ENCODE peak calls at places on chromosome 1, in nine cellular contexts. T, C, Z, V, E, U, M, B and W are unnamed samples.

GRCh38 chr1:221832617-221833016 is 90.7 kb upstream of the DUSP10 start:
- DNase-seq in T (no peak), B (peak; percentile 56), E (peak; percentile 33), M (no peak), U (no peak), Z (no peak), C (no peak), V (no peak), W (no peak)

GRCh38 chr1:241614144-241614543 is 26.0 kb downstream of the CHML start:
- DNase-seq in Z (no peak), T (no peak), M (no peak), V (no peak), C (no peak), U (no peak), E (no peak), B (no peak), W (no peak)

GRCh38 chr1:181166377-181167196 is 78.1 kb downstream of the IER5 start:
- DNase-seq in C (peak; percentile 94), E (peak; percentile 44), V (peak; percentile 90), T (peak; percentile 81), M (peak; percentile 89), U (peak; percentile 66), Z (peak; percentile 84), B (peak; percentile 71), W (peak; percentile 75)

GRCh38 chr1:86472165-86472564 is 3.4 kb downstream of the CLCA1 start:
- DNase-seq in V (no peak), E (no peak), M (no peak), U (no peak), Z (no peak), B (no peak), C (peak; percentile 49), T (no peak), W (no peak)

GRCh38 chr1:160167056-160167455 is 15.7 kb downstream of the ATP1A4 start:
- DNase-seq in Z (no peak), T (no peak), C (no peak), B (no peak), V (no peak), E (no peak), U (no peak), M (no peak), W (no peak)

GRCh38 chr1:10726355-10726754 is 70.1 kb downstream of the CASZ1 start:
- DNase-seq in B (peak; percentile 85), E (peak; percentile 81), M (no peak), Z (no peak), C (no peak), T (no peak), U (no peak), V (no peak), W (no peak)

GRCh38 chr1:91683598-91683951 is 182.9 kb downstream of the CDC7 start:
- DNase-seq in V (peak; percentile 51), T (no peak), C (peak; percentile 52), Z (no peak), E (peak; percentile 40), U (no peak), M (peak; percentile 52), B (no peak), W (no peak)

GRCh38 chr1:171913385-171913784 is 72.1 kb downstream of the DNM3 start:
- DNase-seq in C (no peak), B (no peak), T (peak; percentile 30), V (no peak), Z (peak; percentile 52), U (no peak), M (no peak), E (no peak), W (no peak)

GRCh38 chr1:228955691-228956090 is 220.4 kb downstream of the RHOU start:
- DNase-seq in U (no peak), T (no peak), C (no peak), E (no peak), M (no peak), B (no peak), V (no peak), Z (peak; percentile 93), W (no peak)

GRCh38 chr1:228956864-228957263 is 221.6 kb downstream of the RHOU start:
- DNase-seq in V (no peak), B (no peak), E (no peak), Z (peak; percentile 46), T (no peak), M (no peak), C (no peak), U (no peak), W (no peak)

GRCh38 chr1:228957535-228957934 is 222.3 kb downstream of the RHOU start:
- DNase-seq in E (no peak), Z (no peak), U (no peak), C (no peak), V (no peak), T (no peak), B (no peak), M (no peak), W (no peak)

GRCh38 chr1:228958121-228958520 is 222.8 kb downstream of the RHOU start:
- DNase-seq in Z (peak; percentile 37), U (no peak), M (no peak), B (no peak), T (no peak), V (no peak), E (no peak), C (no peak), W (no peak)

GRCh38 chr1:228953207-228953606 is 217.9 kb downstream of the RHOU start:
- DNase-seq in B (no peak), E (no peak), V (no peak), M (no peak), Z (no peak), T (no peak), U (no peak), C (no peak), W (no peak)
- H3K4me1 ChIP-seq in B (no peaks in the 10 kb centered on the region), E (no peaks in the 10 kb centered on the region), V (no peaks in the 10 kb centered on the region), M (no peaks in the 10 kb centered on the region), Z (no peaks in the 10 kb centered on the region), T (no peaks in the 10 kb centered on the region), U (no peaks in the 10 kb centered on the region), C (peaks cover 4% of the 10 kb centered on the region), W (no peaks in the 10 kb centered on the region)

DNA sequence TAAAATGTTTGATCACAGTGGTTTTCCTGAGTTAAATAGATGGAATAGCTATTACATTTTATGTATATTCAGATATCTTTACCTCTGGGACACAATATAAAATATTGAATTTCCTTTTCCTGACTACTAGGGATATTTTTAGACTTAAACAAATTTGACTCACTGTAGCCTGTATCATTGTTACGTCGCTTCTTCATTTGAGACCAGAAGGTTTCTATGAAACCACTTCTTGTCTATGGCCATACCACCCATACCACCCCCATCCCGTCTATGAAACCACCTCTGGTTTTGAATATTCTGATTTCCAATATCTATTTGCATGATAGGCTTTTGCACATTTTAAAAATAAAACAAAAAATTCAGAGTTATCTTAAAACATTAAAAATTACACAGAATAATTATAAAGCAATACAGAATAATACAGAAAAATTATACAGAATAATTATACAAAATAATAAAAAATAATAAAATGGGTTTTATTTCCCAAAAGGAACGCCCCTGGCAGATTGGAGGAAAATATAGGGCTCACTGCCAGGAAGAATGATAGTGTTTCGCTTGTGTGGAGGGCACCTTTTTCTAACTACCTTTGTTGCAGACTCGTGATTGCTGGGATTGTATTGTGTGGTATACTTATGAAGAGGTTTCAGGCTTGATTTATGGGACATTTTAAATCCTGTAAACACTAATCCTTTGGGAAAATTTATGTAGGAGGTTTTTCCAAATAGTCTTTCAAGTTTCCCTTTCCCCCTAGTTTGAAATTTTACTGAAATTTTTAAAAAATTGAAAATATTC is 4.7 kb downstream of the SPEN start:
- DNase-seq in T (no peak), Z (no peak), M (no peak), V (no peak), C (no peak), U (no peak), E (no peak), B (no peak), W (no peak)
- H3K4me1 ChIP-seq in T (peaks cover 68% of the 10 kb centered on the region), Z (peaks cover 24% of the 10 kb centered on the region), M (peaks cover 2% of the 10 kb centered on the region), V (peaks cover 8% of the 10 kb centered on the region), C (peaks cover 20% of the 10 kb centered on the region), U (peaks cover 9% of the 10 kb centered on the region), E (peaks cover 83% of the 10 kb centered on the region), B (peaks cover 54% of the 10 kb centered on the region), W (no peaks in the 10 kb centered on the region)

GRCh38 chr1:44884746-44885145 is 41.7 kb upstream of the PTCH2 start:
- DNase-seq in B (peak; percentile 31), V (no peak), E (peak; percentile 21), U (no peak), C (no peak), M (no peak), T (peak; percentile 20), Z (no peak), W (peak; percentile 23)

GRCh38 chr1:44890007-44890406 is 47.0 kb upstream of the PTCH2 start:
- DNase-seq in C (peak; percentile 53), V (no peak), M (peak; percentile 58), Z (peak; percentile 9), U (no peak), B (no peak), E (no peak), T (no peak), W (no peak)

GRCh38 chr1:44881011-44881632 is 38.1 kb upstream of the PTCH2 start:
- DNase-seq in U (no peak), E (no peak), Z (peak; percentile 56), V (no peak), M (no peak), C (no peak), B (peak; percentile 54), T (no peak), W (peak; percentile 65)

GRCh38 chr1:44885406-44885805 is 42.4 kb upstream of the PTCH2 start:
- DNase-seq in U (no peak), B (no peak), C (no peak), T (no peak), M (no peak), E (no peak), Z (no peak), V (no peak), W (no peak)
- H3K4me1 ChIP-seq in U (no peaks in the 10 kb centered on the region), B (no peaks in the 10 kb centered on the region), C (no peaks in the 10 kb centered on the region), T (peaks cover 13% of the 10 kb centered on the region), M (no peaks in the 10 kb centered on the region), E (peaks cover 12% of the 10 kb centered on the region), Z (no peaks in the 10 kb centered on the region), V (no peaks in the 10 kb centered on the region), W (no peaks in the 10 kb centered on the region)

GRCh38 chr1:6233376-6233775 is 2.4 kb downstream of the ICMT start:
- DNase-seq in V (no peak), B (no peak), C (no peak), E (no peak), Z (no peak), T (no peak), U (no peak), M (no peak), W (no peak)

GRCh38 chr1:6234502-6235295 is 1.1 kb downstream of the ICMT start:
- DNase-seq in B (no peak), C (peak; percentile 5), M (no peak), V (no peak), U (no peak), E (no peak), T (no peak), Z (no peak), W (no peak)

GRCh38 chr1:6237093-6237492 is 1.3 kb upstream of the ICMT start:
- DNase-seq in U (no peak), T (no peak), C (no peak), E (no peak), Z (no peak), M (no peak), B (no peak), V (no peak), W (no peak)

GRCh38 chr1:6239213-6239752 is 3.5 kb upstream of the ICMT start:
- DNase-seq in U (no peak), M (no peak), C (peak; percentile 95), T (no peak), E (no peak), B (no peak), V (no peak), Z (no peak), W (no peak)

DNA sequence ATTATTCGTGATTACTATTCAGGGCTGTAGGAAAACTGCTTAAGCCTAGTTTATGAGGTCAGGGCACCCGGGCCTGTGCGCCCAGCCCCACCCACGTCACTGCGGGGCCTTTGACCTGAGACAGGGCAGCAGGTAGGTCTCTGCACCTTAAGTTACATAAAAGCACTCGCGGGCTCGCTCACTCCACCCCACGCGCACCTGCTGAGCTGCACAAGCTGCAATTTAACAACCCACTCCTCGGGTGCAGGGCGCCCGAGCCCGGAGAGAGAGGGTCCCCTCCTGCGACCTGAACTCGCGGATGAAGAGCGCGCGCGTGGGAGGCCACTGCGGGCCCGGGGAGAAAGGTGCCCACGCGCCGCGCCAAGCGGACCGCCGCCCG is 473 bp downstream of the ICMT start:
- DNase-seq in C (peak; percentile 9), T (no peak), M (no peak), B (no peak), E (no peak), U (no peak), Z (no peak), V (peak; percentile 85), W (no peak)
- H3K4me1 ChIP-seq in C (peaks cover 24% of the 10 kb centered on the region), T (peaks cover 19% of the 10 kb centered on the region), M (peaks cover 3% of the 10 kb centered on the region), B (peaks cover 16% of the 10 kb centered on the region), E (peaks cover 40% of the 10 kb centered on the region), U (peaks cover 12% of the 10 kb centered on the region), Z (peaks cover 6% of the 10 kb centered on the region), V (no peaks in the 10 kb centered on the region), W (peaks cover 13% of the 10 kb centered on the region)